ENCODE peak calls at places on chromosomes 6 and 20, in nine cellular contexts. D is glutamatergic neuron; M is brain microvascular endothelial cell; L is GM06990; X is NCI-H1436; P is AG04450; U is GM03348; Y is SK-N-DZ; B is CD4-positive, alpha-beta T cell. T is an unnamed sample.

GRCh38 chr6:158085261-158086053 is 82.6 kb downstream of the SERAC1 start:
- DNase-seq in D (no peak), M (no peak), L (no peak), X (no peak), P (no peak), U (no peak), Y (no peak), B (no peak), T (no peak)

GRCh38 chr6:167691566-167692312 is 135.0 kb upstream of the AFDN start:
- DNase-seq in D (no peak), M (no peak), L (no peak), X (no peak), P (no peak), U (no peak), Y (no peak), B (no peak), T (no peak)

GRCh38 chr6:32529697-32530429 is at the start of gene HLA-DRB5:
- DNase-seq in D (no peak), M (no peak), L (peak), X (no peak), P (no peak), U (no peak), Y (no peak), B (peak), T (no peak)

GRCh38 chr6:33144373-33144772 is 47.9 kb downstream of the COL11A2 start:
- DNase-seq in D (no peak), M (no peak), L (no peak), X (no peak), P (no peak), U (no peak), Y (no peak), B (no peak), T (no peak)

GRCh38 chr6:5866547-5867051 is 140.1 kb downstream of the NRN1 start:
- DNase-seq in D (no peak), M (peak), L (no peak), X (peak), P (no peak), U (peak), Y (no peak), B (no peak), T (no peak)

GRCh38 chr20:60228255-60228654 is 270.0 kb downstream of the CDH26 start:
- DNase-seq in D (no peak), M (no peak), L (no peak), X (no peak), P (no peak), U (no peak), Y (no peak), B (no peak), T (no peak)

GRCh38 chr20:21235346-21235712 is 67.8 kb upstream of the XRN2 start:
- DNase-seq in D (no peak), M (no peak), L (no peak), X (peak), P (no peak), U (no peak), Y (no peak), B (no peak), T (no peak)

GRCh38 chr20:23515250-23515939 is 24.5 kb downstream of the CST8 start:
- DNase-seq in D (no peak), M (no peak), L (no peak), X (no peak), P (no peak), U (no peak), Y (no peak), B (no peak), T (no peak)

GRCh38 chr6:168206186-168206585 is 113.4 kb downstream of the DACT2 start:
- DNase-seq in D (no peak), M (no peak), L (no peak), X (no peak), P (no peak), U (no peak), Y (no peak), B (no peak), T (peak)

GRCh38 chr6:35496036-35496850 is 636 bp downstream of the TEAD3 start:
- DNase-seq in D (peak), M (no peak), L (no peak), X (no peak), P (no peak), U (peak), Y (no peak), B (no peak), T (peak)

GRCh38 chr20:58576590-58576944 is 61.4 kb upstream of the APCDD1L start:
- DNase-seq in D (no peak), M (no peak), L (no peak), X (no peak), P (no peak), U (no peak), Y (peak), B (no peak), T (no peak)

GRCh38 chr6:130425532-130425931 is 59.7 kb downstream of the TMEM200A start:
- DNase-seq in D (no peak), M (no peak), L (no peak), X (no peak), P (no peak), U (no peak), Y (no peak), B (no peak), T (no peak)

GRCh38 chr20:49276895-49277785 is 717 bp downstream of the ZNFX1 start:
- DNase-seq in D (peak), M (no peak), L (peak), X (no peak), P (no peak), U (peak), Y (no peak), B (no peak), T (peak)

GRCh38 chr6:55175078-55175777 is 913 bp downstream of the HCRTR2 start:
- DNase-seq in D (peak), M (no peak), L (no peak), X (no peak), P (no peak), U (no peak), Y (no peak), B (no peak), T (no peak)

GRCh38 chr6:132584698-132585097 is 4.8 kb downstream of the TAAR5 start:
- DNase-seq in D (no peak), M (no peak), L (no peak), X (no peak), P (no peak), U (no peak), Y (no peak), B (no peak), T (no peak)

GRCh38 chr6:33136310-33136895 is 55.9 kb downstream of the COL11A2 start:
- DNase-seq in D (no peak), M (no peak), L (no peak), X (no peak), P (no peak), U (no peak), Y (no peak), B (no peak), T (no peak)

GRCh38 chr6:36679043-36679821 is 718 bp downstream of the CDKN1A start:
- DNase-seq in D (peak), M (no peak), L (peak), X (peak), P (no peak), U (peak), Y (no peak), B (peak), T (peak)

GRCh38 chr20:47027456-47027855 is 132.8 kb downstream of the EYA2 start:
- DNase-seq in D (no peak), M (no peak), L (no peak), X (no peak), P (no peak), U (no peak), Y (no peak), B (no peak), T (no peak)

GRCh38 chr6:12148841-12149240 is 136.7 kb downstream of the HIVEP1 start:
- DNase-seq in D (no peak), M (peak), L (no peak), X (no peak), P (no peak), U (no peak), Y (no peak), B (no peak), T (no peak)

T was measured in psoas muscle.